ENCODE peak calls at places on chromosome 15, in five cellular contexts. B is NCI-H774, C is SJSA1, W is mesothelial cell of epicardium, A is NCI-H69. R is an unnamed sample.

GRCh38 chr15:66598095-66598815 is 32.5 kb upstream of the LCTL start:
- DNase-seq in B (no peak), C (no peak), W (no peak), A (no peak), R (no peak)

GRCh38 chr15:66834863-66835557 is 133.0 kb downstream of the SMAD6 start:
- DNase-seq in B (no peak), C (peak; percentile 64), W (no peak), A (no peak), R (no peak)

GRCh38 chr15:99441871-99442267 is 123.9 kb upstream of the MEF2A start:
- DNase-seq in B (no peak), C (no peak), W (no peak), A (peak; percentile 52), R (no peak)

GRCh38 chr15:56886878-56887781 is 31.3 kb upstream of the TCF12 start:
- DNase-seq in B (peak; percentile 95), C (peak; percentile 96), W (peak; percentile 87), A (peak; percentile 99), R (peak; percentile 87)

GRCh38 chr15:80501453-80501852 is 97.3 kb downstream of the ARNT2 start:
- DNase-seq in B (no peak), C (no peak), W (no peak), A (no peak), R (no peak)

GRCh38 chr15:43977072-43977884 is 150.5 kb downstream of the WDR76 start:
- DNase-seq in B (no peak), C (no peak), W (no peak), A (no peak), R (no peak)

GRCh38 chr15:56715220-56715619 is 18.1 kb downstream of the ZNF280D start:
- DNase-seq in B (no peak), C (no peak), W (no peak), A (no peak), R (no peak)

GRCh38 chr15:39394534-39394933 is 186.3 kb upstream of the THBS1 start:
- DNase-seq in B (no peak), C (no peak), W (no peak), A (no peak), R (no peak)

GRCh38 chr15:74651251-74651741 is 35.7 kb downstream of the CLK3 start:
- DNase-seq in B (peak; percentile 87), C (no peak), W (no peak), A (peak; percentile 94), R (no peak)

GRCh38 chr15:25345943-25346342 is 92.9 kb downstream of the UBE3A start:
- DNase-seq in B (no peak), C (no peak), W (no peak), A (peak; percentile 30), R (no peak)

GRCh38 chr15:78360426-78360825 is 20.3 kb downstream of the CRABP1 start:
- DNase-seq in B (no peak), C (no peak), W (no peak), A (peak; percentile 42), R (no peak)

GRCh38 chr15:40103124-40103858 is 5.4 kb downstream of the BMF start:
- DNase-seq in B (peak; percentile 80), C (peak; percentile 79), W (peak; percentile 70), A (peak; percentile 99), R (peak; percentile 48)

GRCh38 chr15:62588930-62589655 is 424.0 kb upstream of the C2CD4B start:
- DNase-seq in B (no peak), C (peak; percentile 77), W (no peak), A (no peak), R (no peak)

GRCh38 chr15:95304116-95304873 is 1026.2 kb upstream of the NR2F2 start:
- DNase-seq in B (no peak), C (peak; percentile 89), W (no peak), A (no peak), R (peak; percentile 30)

R was measured in NCI-H524 treated with DMSO at 0.1 percent for 48 hours.